ENCODE peak calls at places on chromosomes 5 and 9, in five cellular contexts. N is IMR-90, I is HepG2, Z is HCT116, P is GM12891. M is an unnamed sample.

GRCh38 chr5:115246361-115246991 is 16.2 kb downstream of the PGGT1B start:
- DNase-seq in I (peak), P (no peak), N (peak), Z (peak), M (peak)

GRCh38 chr5:76402251-76402879 is 720 bp upstream of the IQGAP2 start:
- DNase-seq in P (peak), I (peak), N (no peak), Z (no peak), M (peak)

GRCh38 chr9:127104465-127105311 is 17.7 kb downstream of the ANGPTL2 start:
- DNase-seq in I (no peak), N (peak), P (no peak), Z (no peak), M (no peak)

GRCh38 chr5:891117-891836 is 1.3 kb downstream of the BRD9 start:
- DNase-seq in Z (peak), I (peak), P (no peak), N (no peak), M (no peak)

GRCh38 chr5:13866792-13867191 is 77.7 kb downstream of the DNAH5 start:
- DNase-seq in Z (no peak), N (peak), I (peak), P (no peak), M (peak)

GRCh38 chr5:107736608-107737007 is 65.9 kb upstream of the EFNA5 start:
- DNase-seq in N (peak), I (no peak), Z (no peak), P (no peak), M (no peak)

GRCh38 chr5:116459306-116459705 is 115.3 kb downstream of the SEMA6A start:
- DNase-seq in Z (no peak), P (no peak), I (no peak), N (no peak), M (no peak)

GRCh38 chr5:95864944-95865504 is 42.5 kb upstream of the GLRX start:
- DNase-seq in P (no peak), N (peak), Z (no peak), I (peak), M (no peak)

GRCh38 chr5:10701567-10702039 is 59.4 kb downstream of the DAP start:
- DNase-seq in I (peak), Z (no peak), P (no peak), N (peak), M (peak)

GRCh38 chr5:76175821-76176403 is 92.7 kb downstream of the SV2C start:
- DNase-seq in P (peak), I (no peak), N (no peak), Z (no peak), M (peak)

GRCh38 chr9:36903541-36904435 is 130.3 kb downstream of the PAX5 start:
- DNase-seq in P (no peak), I (peak), Z (peak), N (peak), M (peak)

GRCh38 chr5:68315679-68316271 is 100.2 kb downstream of the PIK3R1 start:
- DNase-seq in Z (no peak), I (no peak), P (peak), N (no peak), M (peak)

GRCh38 chr5:149434162-149435014 is 55.3 kb upstream of the IL17B start:
- DNase-seq in Z (no peak), P (peak), I (no peak), N (peak), M (peak)
- TF ChIP-seq POLR2A in Z (no peak), P (no peak), I (no peak), N (peak), M (no peak)

GRCh38 chr9:14292181-14292773 is 21.7 kb downstream of the NFIB start:
- DNase-seq in Z (no peak), N (no peak), P (no peak), I (no peak), M (no peak)
- TF ChIP-seq POLR2A in Z (no peak), N (no peak), P (no peak), I (no peak), M (no peak)

GRCh38 chr9:92325269-92325990 is at the start of the genes CENPP and NOL8:
- DNase-seq in P (peak), Z (peak), N (peak), I (peak), M (peak)
- TF ChIP-seq POLR2A in P (peak), Z (peak), N (peak), I (peak), M (peak)

GRCh38 chr5:88860501-88860900 is 22.5 kb downstream of the MEF2C start:
- DNase-seq in I (no peak), N (peak), Z (no peak), P (no peak), M (no peak)
- TF ChIP-seq POLR2A in I (no peak), N (no peak), Z (no peak), P (peak), M (no peak)

DNA sequence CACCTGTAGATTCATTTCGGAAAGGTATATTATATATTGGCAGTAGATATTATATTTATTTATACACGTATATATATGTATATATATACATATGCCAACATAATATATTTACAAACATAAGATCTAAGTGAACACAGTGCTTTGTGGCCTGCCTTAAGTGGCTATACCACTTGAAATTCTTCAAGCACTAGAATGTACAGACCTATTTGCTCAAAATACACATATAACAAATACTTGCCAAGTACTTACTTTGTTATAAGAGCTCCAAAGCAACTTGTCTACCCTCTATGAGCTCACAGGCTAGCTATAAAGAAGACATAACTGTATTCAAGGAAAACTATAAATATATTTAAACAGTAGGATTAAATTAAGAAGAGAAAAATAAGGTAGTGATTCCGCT is 33.6 kb upstream of the SLC36A1 start:
- DNase-seq in P (no peak), I (no peak), Z (no peak), N (no peak), M (no peak)
- TF ChIP-seq POLR2A in P (no peak), I (no peak), Z (no peak), N (no peak), M (no peak)

GRCh38 chr5:140595538-140595937 is 30.9 kb downstream of the SLC35A4 start:
- DNase-seq in I (peak), P (no peak), N (no peak), Z (no peak), M (peak)
- TF ChIP-seq POLR2A in I (no peak), P (no peak), N (no peak), Z (no peak), M (no peak)

GRCh38 chr9:136662656-136663310 is at the start of gene EGFL7:
- DNase-seq in Z (no peak), I (no peak), P (no peak), N (no peak), M (peak)
- TF ChIP-seq POLR2A in Z (no peak), I (no peak), P (no peak), N (no peak), M (peak)

DNA sequence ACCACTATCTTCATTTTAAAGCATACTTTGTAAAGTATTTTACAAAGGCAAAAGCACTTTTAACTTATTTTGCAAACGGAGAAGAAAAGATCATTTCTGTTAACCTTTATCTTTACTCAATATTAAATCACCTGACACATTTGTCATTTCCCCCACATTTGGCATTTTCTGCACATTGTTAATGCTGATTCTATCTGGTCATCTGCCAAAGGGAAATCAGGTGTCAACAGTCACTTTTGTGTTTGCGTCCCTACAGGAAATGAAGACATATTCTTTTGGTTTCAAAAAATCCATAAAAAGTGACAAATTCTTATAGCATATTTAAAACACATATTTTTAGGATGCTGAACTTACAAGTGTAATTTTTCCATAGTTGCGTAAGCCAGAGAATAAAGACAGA is 191.3 kb upstream of the TMEM161B start:
- DNase-seq in I (no peak), Z (no peak), P (no peak), N (no peak), M (no peak)
- TF ChIP-seq POLR2A in I (no peak), Z (no peak), P (no peak), N (no peak), M (no peak)

DNA sequence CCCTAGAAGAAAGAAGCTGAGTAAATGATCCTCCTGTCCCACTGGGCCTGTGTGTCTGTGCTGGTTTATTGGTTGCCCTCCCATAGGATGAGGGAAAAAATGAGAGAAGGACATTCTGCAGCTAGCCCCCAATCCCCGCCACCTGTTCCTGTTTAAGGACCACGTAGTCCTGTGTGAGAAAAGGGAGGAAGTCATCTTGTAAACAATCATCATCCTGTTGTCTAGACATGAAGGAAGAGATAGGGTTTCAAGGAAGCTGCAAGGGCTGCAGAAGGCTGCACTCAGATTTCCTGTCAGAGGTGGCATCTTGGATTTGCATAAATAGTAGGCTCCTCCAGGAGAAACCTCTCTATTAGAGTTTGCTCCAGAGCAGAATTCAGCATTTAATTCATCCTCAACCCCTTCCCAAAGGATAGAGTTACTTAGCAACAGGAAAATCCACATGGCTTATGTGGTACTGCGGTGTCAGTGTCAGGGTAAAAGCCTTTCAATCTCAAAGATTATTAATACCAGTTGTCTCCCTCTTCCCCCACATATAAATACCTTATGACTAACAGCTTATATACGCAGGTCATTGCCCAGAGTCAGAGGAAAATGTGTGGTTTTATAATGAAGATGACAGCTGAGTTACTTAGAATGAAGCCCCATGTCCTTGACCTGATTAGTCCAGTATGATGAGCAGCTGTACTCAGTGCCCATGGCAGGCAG is 4.6 kb upstream of the DNAJC18 start:
- DNase-seq in N (peak), I (no peak), P (no peak), Z (no peak), M (no peak)
- TF ChIP-seq POLR2A in N (no peak), I (no peak), P (no peak), Z (no peak), M (no peak)